ENCODE peak calls at places on chromosome 18, in ten cellular contexts. F is CD8-positive, alpha-beta T cell; K is activated CD4-positive, alpha-beta memory T cell treated with anti-CD3 and anti-CD28 coated beads for 36 hours; Y is stimulated activated naive CD8-positive, alpha-beta T cell treated with anti-CD3 and anti-CD28 coated beads, Interleukin-15, Interleukin-2, amounts not matched to agents 100 U/mL and 50 U/mL, for 24 hours; E is EL; N is stimulated activated CD4-positive, alpha-beta T cell treated with anti-CD3 and anti-CD28 coated beads, TNF-alpha, amount 100 ng/mL, for 48 hours; S is amygdala; C is choroid plexus epithelial cell; H is activated T-helper 9 cell treated with anti-CD3 and anti-CD28 coated beads, Interleukin-2, amount 50 U/mL, for 16 hours; U is GM04504. I is an unnamed sample.

GRCh38 chr18:53771664-53772063 is 452.8 kb downstream of the MBD2 start:
- DNase-seq in H (no peak), U (no peak), N (no peak), K (no peak), E (no peak), C (no peak), Y (no peak), F (no peak), S (no peak), I (no peak)

GRCh38 chr18:48729421-48729820 is 190.6 kb downstream of the CTIF start:
- DNase-seq in U (no peak), F (no peak), S (no peak), E (no peak), Y (no peak), N (no peak), K (no peak), H (no peak), C (peak), I (no peak)

GRCh38 chr18:77054606-77055428 is 77.8 kb downstream of the MBP start:
- DNase-seq in U (peak), Y (peak), C (peak), F (peak), S (peak), E (peak), N (peak), H (peak), K (peak), I (peak)

GRCh38 chr18:6352275-6352674 is 62.4 kb downstream of the L3MBTL4 start:
- DNase-seq in C (no peak), E (no peak), H (no peak), S (no peak), N (no peak), F (no peak), K (no peak), U (no peak), Y (no peak), I (no peak)

GRCh38 chr18:3097082-3097481 is 84.1 kb upstream of the LPIN2 start:
- DNase-seq in F (no peak), Y (no peak), K (no peak), H (no peak), E (no peak), C (no peak), S (no peak), U (no peak), N (no peak), I (no peak)

GRCh38 chr18:7607535-7608173 is 40.5 kb downstream of the PTPRM start:
- DNase-seq in E (no peak), U (no peak), F (no peak), C (no peak), N (no peak), Y (no peak), K (no peak), S (no peak), H (no peak), I (no peak)

GRCh38 chr18:6405237-6406074 is 9.3 kb downstream of the L3MBTL4 start:
- DNase-seq in H (no peak), C (peak), Y (no peak), F (no peak), N (no peak), S (no peak), E (no peak), K (no peak), U (no peak), I (no peak)

GRCh38 chr18:48385595-48385994 is 23.6 kb downstream of the ZBTB7C start:
- DNase-seq in C (no peak), F (no peak), U (no peak), S (no peak), Y (no peak), E (no peak), K (no peak), H (no peak), N (no peak), I (no peak)

GRCh38 chr18:9612215-9612830 is 2.0 kb downstream of the PPP4R1 start:
- DNase-seq in K (peak), Y (peak), U (no peak), F (no peak), C (peak), S (no peak), N (no peak), H (peak), E (peak), I (no peak)

GRCh38 chr18:35941299-35941698 is 31.2 kb upstream of the RMP24 start:
- DNase-seq in F (no peak), K (no peak), Y (no peak), E (no peak), N (no peak), C (no peak), S (no peak), U (no peak), H (no peak), I (no peak)

GRCh38 chr18:11857177-11857887 is 6.1 kb downstream of the CHMP1B start:
- DNase-seq in U (peak), K (no peak), H (no peak), Y (no peak), F (no peak), S (no peak), E (peak), C (peak), N (no peak), I (peak)

GRCh38 chr18:48326901-48327675 is 82.1 kb downstream of the ZBTB7C start:
- DNase-seq in F (no peak), H (no peak), U (no peak), S (no peak), E (peak), C (peak), N (no peak), Y (no peak), K (no peak), I (peak)

GRCh38 chr18:5543854-5544389 is at the start of gene EPB41L3:
- DNase-seq in F (no peak), U (no peak), E (no peak), C (peak), Y (no peak), H (no peak), S (no peak), K (no peak), N (no peak), I (no peak)

GRCh38 chr18:44742741-44743311 is 62.1 kb downstream of the SETBP1 start:
- DNase-seq in E (peak), K (no peak), S (no peak), Y (no peak), U (peak), C (peak), H (no peak), N (no peak), F (no peak), I (no peak)

GRCh38 chr18:51211552-51211951 is 14.1 kb upstream of the MEX3C start:
- DNase-seq in N (peak), E (peak), F (no peak), K (peak), U (peak), C (peak), Y (peak), S (no peak), H (no peak), I (no peak)

GRCh38 chr18:44594779-44595467 is 85.8 kb upstream of the SETBP1 start:
- DNase-seq in E (peak), F (no peak), Y (no peak), S (no peak), K (no peak), N (no peak), H (no peak), U (peak), C (peak), I (no peak)

GRCh38 chr18:61992285-61992684 is 99.5 kb upstream of the RNF152 start:
- DNase-seq in Y (no peak), C (peak), E (peak), N (no peak), U (peak), F (no peak), H (no peak), K (no peak), S (no peak), I (no peak)

GRCh38 chr18:58827886-58828285 is 36.8 kb upstream of the ZNF532 start:
- DNase-seq in C (no peak), F (no peak), U (no peak), N (no peak), H (no peak), E (no peak), K (no peak), Y (no peak), S (no peak), I (no peak)

GRCh38 chr18:69408522-69408921 is 7.8 kb downstream of the DOK6 start:
- DNase-seq in U (no peak), H (no peak), E (no peak), C (no peak), Y (no peak), K (no peak), F (no peak), N (no peak), S (no peak), I (no peak)

GRCh38 chr18:59026831-59027410 is 112.8 kb upstream of the SEC11C start:
- DNase-seq in K (no peak), Y (no peak), H (no peak), E (no peak), N (no peak), S (no peak), C (no peak), F (no peak), U (no peak), I (no peak)

GRCh38 chr18:39685303-39685902 is 2119.8 kb upstream of the CELF4 start:
- DNase-seq in H (no peak), F (no peak), Y (no peak), K (no peak), S (no peak), C (no peak), N (no peak), U (no peak), E (no peak), I (no peak)

GRCh38 chr18:37253424-37254255 is 312.0 kb downstream of the CELF4 start:
- DNase-seq in F (no peak), H (no peak), S (no peak), Y (peak), U (no peak), K (no peak), C (no peak), N (no peak), E (peak), I (peak)

GRCh38 chr18:67243799-67244587 is 272.5 kb downstream of the DSEL start:
- DNase-seq in F (no peak), C (peak), H (no peak), E (peak), N (no peak), U (no peak), Y (no peak), K (no peak), S (no peak), I (no peak)

GRCh38 chr18:33051397-33051796 is 278.6 kb upstream of the KLHL14 start:
- DNase-seq in S (no peak), K (no peak), H (no peak), N (no peak), F (no peak), U (no peak), Y (no peak), E (no peak), C (peak), I (no peak)

GRCh38 chr18:75111673-75112485 is 97.1 kb downstream of the PTGR3 start:
- DNase-seq in K (no peak), C (peak), S (no peak), H (no peak), N (no peak), F (no peak), Y (no peak), E (peak), U (no peak), I (no peak)

GRCh38 chr18:55053976-55054375 is 94.7 kb upstream of the CCDC68 start:
- DNase-seq in F (no peak), H (no peak), E (peak), U (no peak), Y (no peak), K (no peak), C (no peak), N (no peak), S (no peak), I (no peak)

GRCh38 chr18:58140366-58141325 is 96.6 kb downstream of the NEDD4L start:
- DNase-seq in N (no peak), E (no peak), Y (no peak), H (no peak), F (no peak), C (no peak), S (no peak), K (no peak), U (no peak), I (no peak)

GRCh38 chr18:73859998-73860397 is 287.6 kb downstream of the FBXO15 start:
- DNase-seq in N (no peak), C (no peak), Y (no peak), S (no peak), H (no peak), K (no peak), U (no peak), E (no peak), F (no peak), I (no peak)

GRCh38 chr18:63314991-63315662 is 4.4 kb downstream of the BCL2 start:
- DNase-seq in H (no peak), C (no peak), Y (no peak), K (no peak), S (no peak), N (no peak), U (no peak), E (no peak), F (no peak), I (no peak)

GRCh38 chr18:49742563-49743295 is 70.6 kb downstream of the ACAA2 start:
- DNase-seq in N (no peak), F (no peak), Y (no peak), U (no peak), S (no peak), H (no peak), E (no peak), K (no peak), C (no peak), I (no peak)

GRCh38 chr18:47981320-47981719 is 50.9 kb upstream of the SMAD2 start:
- DNase-seq in N (no peak), E (no peak), C (no peak), F (no peak), H (no peak), K (no peak), S (no peak), Y (no peak), U (no peak), I (no peak)

I was measured in T1000.